ENCODE peak calls at places on chromosomes 12 and 14, in nine cellular contexts. Q, J, Y, B, N, C, Z, O and E are unnamed samples.

GRCh38 chr12:78418919-78419318 is 445.7 kb upstream of the SYT1 start:
- DNase-seq in Y (no peak), C (no peak), N (no peak), O (no peak), B (peak), J (no peak), Q (no peak), Z (no peak), E (no peak)

GRCh38 chr14:93045965-93046695 is 69.6 kb downstream of the ITPK1 start:
- DNase-seq in Z (peak), N (no peak), C (no peak), B (no peak), Y (peak), J (no peak), Q (no peak), O (no peak), E (no peak)

GRCh38 chr14:89011327-89011726 is 186.9 kb downstream of the TTC8 start:
- DNase-seq in O (no peak), B (no peak), Y (no peak), J (no peak), C (no peak), Q (no peak), N (no peak), Z (no peak), E (no peak)

GRCh38 chr12:26940820-26941219 is 2.5 kb downstream of the FGFR1OP2 start:
- DNase-seq in O (no peak), J (peak), B (peak), Y (peak), Z (peak), N (no peak), Q (no peak), C (no peak), E (no peak)

GRCh38 chr14:94021416-94022157 is 4.6 kb upstream of the OTUB2 start:
- DNase-seq in J (no peak), Y (peak), O (no peak), Z (no peak), B (peak), Q (no peak), N (no peak), C (no peak), E (no peak)

GRCh38 chr12:24728366-24728765 is 220.5 kb downstream of the BCAT1 start:
- DNase-seq in B (peak), Q (no peak), C (no peak), N (no peak), Z (peak), Y (peak), O (no peak), J (peak), E (peak)

GRCh38 chr12:27965411-27965810 is 7.1 kb downstream of the PTHLH start:
- DNase-seq in O (no peak), Z (peak), B (no peak), Q (no peak), N (no peak), Y (peak), C (no peak), J (no peak), E (no peak)

GRCh38 chr12:66290716-66291200 is 11.5 kb upstream of the HELB start:
- DNase-seq in Q (no peak), O (no peak), Z (no peak), C (no peak), Y (no peak), B (no peak), J (no peak), N (no peak), E (peak)

GRCh38 chr12:58588771-58589170 is 331.5 kb downstream of the LRIG3 start:
- DNase-seq in Q (no peak), O (no peak), Y (no peak), J (no peak), Z (peak), C (no peak), B (no peak), N (no peak), E (no peak)

GRCh38 chr12:632102-632696 is 31.0 kb downstream of the NINJ2 start:
- DNase-seq in Q (peak), N (no peak), O (no peak), Y (peak), B (peak), J (no peak), C (no peak), Z (peak), E (no peak)

GRCh38 chr14:68590233-68590535 is 202.7 kb downstream of the ZFP36L1 start:
- DNase-seq in J (no peak), Q (no peak), B (no peak), C (no peak), N (peak), Y (no peak), Z (no peak), O (no peak), E (no peak)

GRCh38 chr14:65461730-65462129 is 49.2 kb downstream of the FUT8 start:
- DNase-seq in C (no peak), J (no peak), O (no peak), B (peak), Q (no peak), N (no peak), Y (peak), Z (no peak), E (no peak)

GRCh38 chr14:45377201-45377600 is 124.2 kb upstream of the MIS18BP1 start:
- DNase-seq in Z (no peak), N (no peak), C (no peak), B (no peak), Y (no peak), Q (no peak), O (no peak), J (no peak), E (no peak)

GRCh38 chr12:92898755-92899154 is 30.3 kb downstream of the EEA1 start:
- DNase-seq in J (no peak), B (no peak), Y (no peak), Z (peak), N (no peak), C (no peak), Q (no peak), O (no peak), E (no peak)

GRCh38 chr14:72178517-72178916 is 246.3 kb downstream of the RGS6 start:
- DNase-seq in Q (no peak), Z (no peak), O (no peak), C (no peak), Y (no peak), B (no peak), N (no peak), J (no peak), E (no peak)

GRCh38 chr14:21974741-21975140 is 301.1 kb upstream of the OR4E1 start:
- DNase-seq in N (no peak), Z (no peak), O (no peak), J (no peak), B (no peak), Q (no peak), Y (no peak), C (no peak), E (no peak)

GRCh38 chr14:99649219-99649618 is 4.3 kb downstream of the HHIPL1 start:
- DNase-seq in N (no peak), Q (no peak), C (no peak), B (no peak), Y (peak), O (no peak), J (no peak), Z (peak), E (no peak)

GRCh38 chr12:131192951-131193350 is 239.2 kb downstream of the ADGRD1 start:
- DNase-seq in N (no peak), Q (no peak), B (no peak), O (no peak), C (peak), Z (no peak), J (no peak), Y (no peak), E (no peak)

GRCh38 chr12:132559652-132560420 is 50.5 kb downstream of the LRCOL1 start:
- DNase-seq in J (peak), N (no peak), B (peak), Q (peak), Z (peak), C (no peak), O (no peak), Y (peak), E (peak)

GRCh38 chr12:31620311-31620710 is 29.4 kb upstream of the DENND5B start:
- DNase-seq in Z (peak), C (no peak), J (no peak), Q (no peak), B (no peak), Y (no peak), O (no peak), N (no peak), E (no peak)

GRCh38 chr14:60655114-60655897 is 6.0 kb upstream of the SIX1 start:
- DNase-seq in Z (no peak), C (no peak), B (no peak), N (no peak), Q (no peak), O (no peak), J (peak), Y (no peak), E (peak)

GRCh38 chr14:69079747-69080146 is 73.2 kb downstream of the DCAF5 start:
- DNase-seq in N (no peak), Y (no peak), C (no peak), Z (no peak), O (no peak), B (no peak), Q (no peak), J (no peak), E (no peak)

GRCh38 chr14:93003945-93004698 is 81.2 kb downstream of the CHGA start:
- DNase-seq in B (no peak), N (no peak), C (no peak), O (peak), J (no peak), Z (no peak), Q (no peak), Y (no peak), E (no peak)

GRCh38 chr12:116698554-116698953 is 39.3 kb downstream of the SPRING1 start:
- DNase-seq in C (no peak), Q (no peak), Y (no peak), Z (no peak), O (no peak), N (no peak), J (no peak), B (no peak), E (no peak)

GRCh38 chr12:116695464-116695725 is 42.5 kb downstream of the SPRING1 start:
- DNase-seq in O (no peak), B (no peak), Q (no peak), Y (no peak), C (no peak), J (no peak), N (no peak), Z (no peak), E (no peak)

GRCh38 chr12:116700066-116700465 is 37.8 kb downstream of the SPRING1 start:
- DNase-seq in O (no peak), C (peak), J (no peak), Z (no peak), B (no peak), Y (no peak), Q (no peak), N (no peak), E (no peak)

GRCh38 chr12:116698131-116698495 is 39.8 kb downstream of the SPRING1 start:
- DNase-seq in C (no peak), Y (no peak), B (no peak), J (no peak), N (no peak), O (no peak), Z (no peak), Q (no peak), E (no peak)

GRCh38 chr12:116697305-116698130 is 40.4 kb downstream of the SPRING1 start:
- DNase-seq in J (peak), Y (no peak), O (no peak), Z (no peak), N (no peak), C (peak), B (peak), Q (peak), E (peak)
- TF ChIP-seq CTCF in J (peak), Y (peak), O (no peak), Z (peak), N (no peak), C (no peak), B (peak), Q (no peak), E (peak)

GRCh38 chr14:55834390-55834789 is 254.4 kb downstream of the KTN1 start:
- DNase-seq in Z (no peak), Q (no peak), O (no peak), N (no peak), B (no peak), Y (no peak), J (no peak), C (no peak), E (no peak)

GRCh38 chr14:55837467-55837866 is 257.5 kb downstream of the KTN1 start:
- DNase-seq in B (no peak), Y (no peak), O (no peak), Z (no peak), Q (no peak), C (no peak), N (no peak), J (no peak), E (no peak)

GRCh38 chr14:55832974-55833373 is 253.0 kb downstream of the KTN1 start:
- DNase-seq in J (no peak), Z (no peak), Q (no peak), N (no peak), C (no peak), B (no peak), O (no peak), Y (no peak), E (no peak)

GRCh38 chr14:55835985-55836384 is 256.0 kb downstream of the KTN1 start:
- DNase-seq in J (no peak), Z (no peak), B (no peak), Y (no peak), O (no peak), Q (no peak), N (no peak), C (no peak), E (no peak)

GRCh38 chr14:55832122-55832911 is 252.3 kb downstream of the KTN1 start:
- DNase-seq in Z (peak), C (no peak), Q (peak), N (no peak), J (no peak), O (no peak), B (no peak), Y (peak), E (no peak)
- TF ChIP-seq CTCF in Z (no peak), C (no peak), Q (no peak), N (no peak), J (no peak), O (no peak), B (no peak), Y (no peak), E (no peak)

DNA sequence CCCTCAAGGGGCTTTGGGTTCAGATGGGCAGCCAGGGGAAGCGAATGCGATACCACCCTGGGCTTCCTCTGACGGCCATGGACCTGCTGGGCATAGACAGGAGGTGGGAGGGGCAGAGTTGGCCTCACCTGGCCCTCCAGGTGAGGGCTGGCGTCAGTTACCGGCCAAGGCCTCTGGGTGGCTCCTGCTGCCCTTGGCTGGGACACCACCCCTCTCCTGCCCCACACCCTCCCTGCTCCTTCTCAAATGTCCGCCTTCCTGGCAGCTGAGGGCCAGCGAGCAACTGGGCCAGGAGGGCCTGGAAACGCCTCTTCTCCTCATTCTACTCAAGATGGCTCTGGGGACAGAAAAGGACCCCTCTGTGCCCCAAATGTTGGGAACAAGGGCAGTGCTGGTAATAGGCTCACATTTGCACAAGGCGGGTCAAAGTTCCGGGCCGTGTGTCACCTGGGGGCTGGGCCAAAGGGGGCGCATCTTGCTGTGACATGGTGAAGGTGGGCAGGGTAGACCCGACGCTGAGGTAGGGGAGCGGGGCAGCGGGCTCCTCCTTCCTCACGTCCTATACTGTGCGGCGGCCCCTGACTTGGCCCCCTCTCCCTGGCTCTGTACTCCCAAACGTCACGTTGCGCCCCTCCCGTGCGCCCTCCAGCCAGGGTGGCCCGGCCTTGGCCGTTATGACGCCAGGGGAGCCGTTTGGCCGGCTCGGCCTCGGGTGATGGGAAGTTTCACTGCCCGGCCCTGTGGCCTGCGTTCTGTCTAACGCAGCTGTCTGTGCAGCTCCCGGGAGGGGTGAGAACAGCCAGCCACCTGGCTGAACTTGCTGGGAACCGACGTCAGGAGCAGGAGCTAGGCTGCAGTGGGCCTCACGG is 18.1 kb upstream of the DLK1 start:
- DNase-seq in Q (peak), N (no peak), B (no peak), Y (peak), C (no peak), Z (peak), O (peak), J (no peak), E (no peak)
- TF ChIP-seq CTCF in Q (peak), N (no peak), B (no peak), Y (no peak), C (no peak), Z (no peak), O (no peak), J (no peak), E (no peak)

GRCh38 chr12:123808167-123808566 is 46.1 kb downstream of the DNAH10 start:
- DNase-seq in C (no peak), Y (no peak), Q (no peak), N (no peak), O (no peak), J (no peak), Z (peak), B (peak), E (no peak)
- TF ChIP-seq CTCF in C (no peak), Y (no peak), Q (no peak), N (no peak), O (no peak), J (peak), Z (peak), B (peak), E (no peak)

DNA sequence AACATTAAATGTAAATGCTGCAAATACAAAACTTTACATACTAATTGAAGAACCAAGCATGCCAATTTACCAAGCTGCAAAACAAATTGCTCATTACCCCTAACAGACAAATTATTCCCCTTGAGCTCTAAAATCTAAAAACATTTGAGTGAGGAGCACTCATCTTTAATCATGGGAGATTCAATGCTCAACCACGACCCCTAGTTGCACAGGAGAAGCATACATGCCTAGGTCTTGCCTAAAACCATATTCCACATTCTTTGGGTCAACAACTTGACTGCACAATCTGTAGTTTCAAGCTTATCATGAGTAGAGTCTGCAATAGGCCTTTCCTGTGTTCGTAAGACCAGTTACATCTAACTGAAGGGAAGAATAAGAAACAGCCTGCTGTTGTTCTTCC is 69.7 kb downstream of the MGAT4C start:
- DNase-seq in N (no peak), B (peak), O (no peak), C (no peak), Z (peak), Q (no peak), Y (no peak), J (no peak), E (no peak)
- TF ChIP-seq CTCF in N (no peak), B (no peak), O (no peak), C (no peak), Z (peak), Q (no peak), Y (peak), J (no peak), E (peak)